ENCODE peak calls at places on chromosomes 4 and X, in four cellular contexts. F is BJ, U is spleen, M is breast epithelium. I is an unnamed sample. For H3K27me3, the result is how much of the 10 kb centered on the place peaks cover.

GRCh38 chrX:119667111-119667928 is 25.6 kb downstream of the SEPTIN6 start:
- DNase-seq in F (no peak), U (peak), M (no peak), I (no peak)

GRCh38 chrX:130170752-130171445 is 863 bp upstream of the RAB33A start:
- DNase-seq in F (no peak), U (peak), M (no peak), I (no peak)

GRCh38 chr4:20265726-20266125 is 14.0 kb downstream of the SLIT2 start:
- DNase-seq in F (no peak), U (no peak), M (no peak), I (no peak)

GRCh38 chr4:1012031-1012739 is 759 bp downstream of the FGFRL1 start:
- DNase-seq in F (no peak), U (peak), M (peak), I (no peak)

GRCh38 chr4:47287735-47288134 is 175.8 kb downstream of the COMMD8 start:
- DNase-seq in F (no peak), U (no peak), M (no peak), I (no peak)

GRCh38 chrX:56738670-56739069 is 9.6 kb downstream of the NBDY start:
- DNase-seq in F (no peak), U (no peak), M (no peak), I (no peak)

GRCh38 chrX:123422875-123423274 is 238.8 kb downstream of the GRIA3 start:
- DNase-seq in F (no peak), U (no peak), M (no peak), I (no peak)

GRCh38 chrX:150966235-150966634 is 16.9 kb upstream of the HMGB3 start:
- DNase-seq in F (no peak), U (no peak), M (no peak), I (no peak)

GRCh38 chrX:71533514-71533849 is 578 bp downstream of the OGT start:
- DNase-seq in F (no peak), U (no peak), M (no peak), I (no peak)

GRCh38 chr4:101475246-101475645 is 127.9 kb upstream of the PPP3CA start:
- DNase-seq in F (no peak), U (no peak), M (no peak), I (no peak)

GRCh38 chrX:23803931-23804381 is 21.0 kb downstream of the SAT1 start:
- DNase-seq in F (no peak), U (no peak), M (no peak), I (no peak)

GRCh38 chrX:17828156-17828555 is 32.9 kb downstream of the RAI2 start:
- DNase-seq in F (no peak), U (no peak), M (no peak), I (no peak)

GRCh38 chr4:879730-880079 is 52.4 kb downstream of the GAK start:
- DNase-seq in F (no peak), U (no peak), M (no peak), I (no peak)

GRCh38 chr4:172785623-172786022 is 383.0 kb upstream of the GALNT7 start:
- DNase-seq in F (no peak), U (no peak), M (no peak), I (no peak)

GRCh38 chrX:151923648-151924047 is 11.0 kb downstream of the MAGEA4 start:
- DNase-seq in F (no peak), U (peak), M (no peak), I (no peak)

GRCh38 chr4:110119347-110119746 is 79.1 kb downstream of the ELOVL6 start:
- DNase-seq in F (no peak), U (no peak), M (no peak), I (no peak)

GRCh38 chr4:20474119-20474518 is 222.4 kb downstream of the SLIT2 start:
- DNase-seq in F (no peak), U (no peak), M (no peak), I (no peak)

GRCh38 chr4:73099143-73099542 is 29.6 kb upstream of the COX18 start:
- DNase-seq in F (no peak), U (no peak), M (no peak), I (no peak)

GRCh38 chr4:118811008-118811764 is 24.7 kb downstream of the SEC24D start:
- DNase-seq in F (peak), U (no peak), M (no peak), I (no peak)

GRCh38 chr4:169201144-169202124 is 69.3 kb downstream of the SH3RF1 start:
- DNase-seq in F (no peak), U (no peak), M (no peak), I (no peak)

GRCh38 chrX:109281478-109282275 is 200.2 kb downstream of the GUCY2F start:
- DNase-seq in F (no peak), U (no peak), M (no peak), I (no peak)

GRCh38 chrX:82224961-82225360 is 1023.1 kb downstream of the SH3BGRL start:
- DNase-seq in F (no peak), U (no peak), M (no peak), I (no peak)

GRCh38 chr4:88007304-88008132 is at the start of gene PKD2:
- DNase-seq in F (no peak), U (peak), M (peak), I (peak)

GRCh38 chrX:12138366-12139313 is at the start of gene FRMPD4:
- DNase-seq in F (no peak), U (peak), M (no peak), I (no peak)
- H3K4me3 ChIP-seq in F (peak), U (no peak), M (peak), I (peak)

DNA sequence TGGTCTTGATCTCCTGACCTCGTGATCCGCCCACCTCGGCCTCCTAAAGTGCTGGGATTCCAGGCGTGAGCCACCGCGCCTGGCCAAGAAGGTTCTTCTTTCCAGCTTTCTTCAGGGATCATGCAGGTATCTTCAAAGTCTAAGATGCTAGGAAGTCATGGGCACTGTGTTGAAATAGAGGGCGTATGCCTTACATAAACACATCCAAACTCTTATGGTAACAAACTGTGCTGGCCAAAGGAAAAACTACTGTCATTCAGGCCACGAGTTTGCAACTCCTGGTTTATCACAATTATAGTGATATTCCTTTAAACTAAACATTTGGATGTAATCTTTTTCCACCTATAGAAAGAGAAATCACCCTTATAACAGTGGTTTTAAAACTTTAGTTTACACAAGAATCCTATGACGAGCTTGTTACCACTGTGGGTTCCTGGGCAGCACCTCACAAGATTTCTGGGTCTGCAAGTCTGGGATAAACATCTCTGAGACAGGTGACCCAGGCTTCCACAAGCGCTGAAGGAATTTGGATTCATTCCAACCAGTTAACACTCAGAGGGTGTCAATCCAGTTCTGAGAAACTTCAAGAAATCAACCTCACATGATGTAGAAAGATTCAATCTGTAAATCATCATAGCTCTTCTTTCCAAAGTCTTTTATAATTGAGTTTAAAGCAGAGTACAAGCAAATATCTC is 116.9 kb upstream of the SORBS2 start:
- DNase-seq in F (no peak), U (no peak), M (no peak), I (no peak)
- H3K27me3 ChIP-seq in F (under half), U (under half), M (under half), I (under half)

DNA sequence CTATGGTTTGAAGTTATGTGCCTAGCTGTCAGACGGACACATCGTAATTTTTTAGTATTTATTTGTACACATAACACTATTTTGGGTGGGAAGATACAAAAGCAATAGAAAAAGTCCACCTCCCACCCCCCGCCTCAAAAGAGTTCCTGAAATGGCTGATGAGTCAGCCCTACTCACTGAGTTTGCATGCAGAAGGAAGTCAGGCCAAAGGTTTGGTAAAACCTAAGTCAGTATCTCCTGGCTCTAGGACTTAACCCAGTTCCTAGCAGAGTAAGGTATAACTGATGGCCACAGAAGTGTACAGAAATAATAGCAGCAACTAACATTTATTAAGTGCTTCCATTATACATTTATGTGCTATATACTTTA is 2.9 kb upstream of the KLHL2 start:
- DNase-seq in F (no peak), U (no peak), M (no peak), I (no peak)
- H3K4me3 ChIP-seq in F (no peak), U (no peak), M (no peak), I (no peak)

DNA sequence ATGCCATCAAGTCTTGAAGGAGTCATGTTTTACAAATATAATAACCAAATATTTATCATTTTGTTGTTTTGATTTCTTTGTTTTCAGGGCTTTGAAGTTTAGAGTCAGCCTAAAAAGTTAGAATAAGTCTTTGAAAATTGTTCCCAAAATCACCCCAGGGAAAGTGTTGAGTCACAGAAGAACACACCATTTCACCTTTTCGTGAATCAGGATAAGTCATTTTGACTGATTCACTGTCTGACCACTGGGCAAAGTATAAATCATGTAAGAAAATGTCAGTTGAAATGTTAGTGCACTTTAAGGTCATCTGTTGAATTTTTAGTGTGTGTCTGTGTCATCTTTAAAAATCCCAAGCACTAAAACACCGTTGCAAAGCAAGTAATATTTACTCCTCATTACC is 1320.1 kb downstream of the RPA4 start:
- DNase-seq in F (no peak), U (no peak), M (no peak), I (no peak)
- H3K27me3 ChIP-seq in F (under half), U (under half), M (under half), I (under half)

I was measured in tibial nerve.